ENCODE peak calls at places on chromosomes 1 and 21, in four cellular contexts. H is cardiac muscle cell, X is A549, Z is fibroblast of lung. A is an unnamed sample.
A peak's percentile ranks its signal among the peaks of the same experiment; 100 is the strongest.

GRCh38 chr1:47593001-47593568 is 155.2 kb downstream of the FOXD2 start:
- DNase-seq in H (peak; percentile 47), X (no peak), Z (no peak), A (no peak)

GRCh38 chr1:209434066-209434465 is 149.4 kb upstream of the CAMK1G start:
- DNase-seq in X (peak; percentile 25), H (no peak), Z (peak; percentile 27), A (no peak)

GRCh38 chr1:235632538-235633219 is 16.9 kb downstream of the GNG4 start:
- DNase-seq in X (no peak), H (no peak), Z (peak; percentile 80), A (peak; percentile 66)

GRCh38 chr21:38752051-38752505 is 53.7 kb upstream of the ETS2 start:
- DNase-seq in X (no peak), Z (no peak), H (no peak), A (no peak)

GRCh38 chr1:178727014-178727895 is 2.2 kb downstream of the RALGPS2 start:
- DNase-seq in X (peak; percentile 11), H (peak; percentile 22), Z (peak; percentile 15), A (peak; percentile 38)

GRCh38 chr1:201964266-201964665 is 9.0 kb downstream of the TIMM17A start:
- DNase-seq in X (no peak), H (no peak), Z (peak; percentile 69), A (no peak)

GRCh38 chr21:34229361-34229760 is 134.4 kb upstream of the KCNE2 start:
- DNase-seq in X (no peak), Z (no peak), H (no peak), A (no peak)

GRCh38 chr21:36385909-36386642 is 884 bp downstream of the CHAF1B start:
- DNase-seq in X (no peak), Z (no peak), H (no peak), A (no peak)

GRCh38 chr1:180966744-180967536 is 54.2 kb downstream of the KIAA1614 start:
- DNase-seq in X (no peak), Z (no peak), H (no peak), A (no peak)

GRCh38 chr1:50829010-50829958 is 130.8 kb downstream of the FAF1 start:
- DNase-seq in X (no peak), H (no peak), Z (peak; percentile 50), A (peak; percentile 16)

GRCh38 chr1:168520052-168520751 is 23.6 kb downstream of the XCL2 start:
- DNase-seq in X (no peak), Z (no peak), H (peak; percentile 35), A (no peak)

GRCh38 chr1:103250441-103250861 is 142.1 kb upstream of the COL11A1 start:
- DNase-seq in Z (peak; percentile 77), X (peak; percentile 59), H (no peak), A (peak; percentile 93)

GRCh38 chr1:222792744-222793143 is 22.1 kb upstream of the DISP1 start:
- DNase-seq in Z (peak; percentile 19), H (peak; percentile 43), X (peak; percentile 19), A (peak; percentile 29)

GRCh38 chr1:208748766-208749165 is 504.6 kb upstream of the PLXNA2 start:
- DNase-seq in H (no peak), X (no peak), Z (no peak), A (no peak)

GRCh38 chr1:197526736-197527371 is 248.4 kb downstream of the DENND1B start:
- DNase-seq in H (peak; percentile 68), Z (peak; percentile 8), X (peak; percentile 34), A (peak; percentile 39)

GRCh38 chr1:20732071-20732587 is 374 bp downstream of the SH2D5 start:
- DNase-seq in Z (peak; percentile 54), H (peak; percentile 84), X (peak; percentile 69), A (peak; percentile 56)

GRCh38 chr1:110383311-110383990 is 7.4 kb downstream of the SLC16A4 start:
- DNase-seq in Z (no peak), H (no peak), X (peak; percentile 9), A (no peak)

GRCh38 chr21:33071878-33072306 is 2.0 kb downstream of the OLIG1 start:
- DNase-seq in Z (peak; percentile 21), H (peak; percentile 23), X (no peak), A (peak; percentile 18)

GRCh38 chr1:110216844-110217444 is 6.8 kb downstream of the KCNC4 start:
- DNase-seq in Z (no peak), X (no peak), H (no peak), A (no peak)

GRCh38 chr21:35616090-35616489 is 444.2 kb downstream of the SETD4 start:
- DNase-seq in X (peak; percentile 10), Z (peak; percentile 52), H (no peak), A (peak; percentile 75)

GRCh38 chr1:204920967-204921366 is 50.3 kb downstream of the NFASC start:
- DNase-seq in X (no peak), H (no peak), Z (no peak), A (no peak)

GRCh38 chr1:88774151-88774556 is 90.1 kb downstream of the PKN2 start:
- DNase-seq in Z (peak; percentile 26), H (no peak), X (peak; percentile 62), A (no peak)

GRCh38 chr1:1419812-1420653 is 1.0 kb downstream of the ANKRD65 start:
- DNase-seq in Z (no peak), H (no peak), X (no peak), A (no peak)

GRCh38 chr1:207009182-207009850 is 23.2 kb downstream of the C1orf116 start:
- DNase-seq in Z (no peak), H (no peak), X (no peak), A (no peak)

GRCh38 chr1:192565946-192566345 is 9.6 kb upstream of the RGS1 start:
- DNase-seq in H (no peak), Z (no peak), X (no peak), A (no peak)

GRCh38 chr1:164771001-164771550 is 212.1 kb downstream of the PBX1 start:
- DNase-seq in Z (peak; percentile 67), X (no peak), H (peak; percentile 37), A (peak; percentile 57)

GRCh38 chr1:32801096-32801713 is 16.0 kb downstream of the YARS1 start:
- DNase-seq in X (no peak), H (no peak), Z (peak; percentile 93), A (peak; percentile 88)

GRCh38 chr1:92538413-92539061 is 51.8 kb upstream of the GFI1 start:
- DNase-seq in H (no peak), Z (peak; percentile 58), X (no peak), A (no peak)

GRCh38 chr1:106768501-106768900 is 288.0 kb upstream of the PRMT6 start:
- DNase-seq in H (no peak), X (no peak), Z (peak; percentile 52), A (peak; percentile 2)

DNA sequence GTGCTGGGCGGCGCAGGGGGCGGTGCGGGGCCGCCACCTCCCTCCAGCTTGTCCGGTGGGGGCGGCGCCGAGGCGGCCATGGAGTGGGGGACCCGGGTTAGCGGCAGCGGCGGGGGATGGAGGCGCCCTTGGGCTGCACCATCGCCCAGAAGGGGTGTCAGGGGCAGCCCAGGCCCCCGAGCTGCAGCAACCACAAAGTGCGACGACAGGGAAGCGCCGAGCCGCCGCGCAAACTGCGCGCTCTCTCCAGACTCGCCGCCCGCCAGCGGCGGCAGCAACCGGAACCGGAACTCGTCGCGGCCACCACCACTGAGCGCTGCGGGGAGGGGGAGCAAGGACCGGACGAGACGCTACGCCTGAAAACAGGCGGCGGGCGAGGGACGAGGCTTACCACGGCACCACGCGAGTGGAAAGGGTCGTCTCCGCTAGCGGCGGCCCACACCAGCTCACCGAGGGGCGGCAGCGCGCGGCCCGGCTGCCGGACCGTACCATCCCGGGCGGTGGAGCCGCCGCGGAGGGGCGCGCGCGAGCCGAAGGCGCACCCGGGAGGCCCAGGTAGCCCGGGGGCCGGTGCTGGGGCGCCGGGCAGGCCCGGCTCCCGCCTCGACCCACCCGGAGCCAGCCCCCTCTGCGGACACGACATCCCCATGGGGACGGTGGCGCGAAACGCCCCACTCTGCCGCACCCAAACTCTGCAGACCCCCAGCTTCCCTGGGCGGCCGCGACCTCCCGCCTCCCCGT is at the start of gene PYGO2:
- DNase-seq in Z (peak; percentile 80), X (peak; percentile 81), H (peak; percentile 89), A (peak; percentile 83)
- TF ChIP-seq CTCF in Z (peak; percentile 45), X (peak; percentile 90), H (peak; percentile 34), A (peak; percentile 34)

DNA sequence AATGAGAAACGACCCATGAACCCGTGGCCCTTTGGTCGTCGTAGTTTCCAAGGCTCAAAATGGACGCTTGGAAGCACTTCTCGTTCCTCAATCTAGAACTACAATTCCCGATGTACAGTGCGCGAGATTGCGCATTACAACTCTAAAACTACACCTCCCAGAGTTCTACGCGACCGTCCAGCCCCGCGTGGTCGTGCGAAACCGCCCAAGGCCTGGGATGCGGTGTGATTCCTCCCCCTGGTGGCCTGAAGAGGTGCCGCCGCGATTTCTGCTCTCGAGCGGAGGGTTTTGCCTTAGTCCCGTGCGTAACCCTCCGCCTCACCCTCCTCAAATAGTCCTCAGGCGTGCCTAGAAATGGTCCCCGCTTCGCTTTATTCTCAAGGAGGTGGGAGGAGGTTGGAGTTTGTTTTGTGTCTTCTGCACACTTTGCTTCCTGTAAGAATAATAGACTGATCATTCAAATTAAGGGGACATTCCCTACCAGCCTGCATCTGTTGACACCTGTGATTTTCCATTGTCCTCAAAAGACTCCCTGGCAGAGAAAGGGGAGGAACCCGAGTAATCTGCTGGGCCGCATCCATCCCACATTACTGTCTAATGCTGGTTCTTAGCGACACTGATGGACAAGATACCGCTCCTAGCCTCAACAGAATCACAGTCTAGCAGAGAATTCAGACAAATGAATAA is 355 bp upstream of the PAFAH2 start:
- DNase-seq in Z (peak; percentile 99), H (peak; percentile 99), X (peak; percentile 99), A (peak; percentile 100)
- H3K4me3 ChIP-seq in Z (peak overlapping the region; percentile 68), H (peak overlapping the region; percentile 50), X (peak overlapping the region; percentile 74), A (peak overlapping the region; percentile 69)

DNA sequence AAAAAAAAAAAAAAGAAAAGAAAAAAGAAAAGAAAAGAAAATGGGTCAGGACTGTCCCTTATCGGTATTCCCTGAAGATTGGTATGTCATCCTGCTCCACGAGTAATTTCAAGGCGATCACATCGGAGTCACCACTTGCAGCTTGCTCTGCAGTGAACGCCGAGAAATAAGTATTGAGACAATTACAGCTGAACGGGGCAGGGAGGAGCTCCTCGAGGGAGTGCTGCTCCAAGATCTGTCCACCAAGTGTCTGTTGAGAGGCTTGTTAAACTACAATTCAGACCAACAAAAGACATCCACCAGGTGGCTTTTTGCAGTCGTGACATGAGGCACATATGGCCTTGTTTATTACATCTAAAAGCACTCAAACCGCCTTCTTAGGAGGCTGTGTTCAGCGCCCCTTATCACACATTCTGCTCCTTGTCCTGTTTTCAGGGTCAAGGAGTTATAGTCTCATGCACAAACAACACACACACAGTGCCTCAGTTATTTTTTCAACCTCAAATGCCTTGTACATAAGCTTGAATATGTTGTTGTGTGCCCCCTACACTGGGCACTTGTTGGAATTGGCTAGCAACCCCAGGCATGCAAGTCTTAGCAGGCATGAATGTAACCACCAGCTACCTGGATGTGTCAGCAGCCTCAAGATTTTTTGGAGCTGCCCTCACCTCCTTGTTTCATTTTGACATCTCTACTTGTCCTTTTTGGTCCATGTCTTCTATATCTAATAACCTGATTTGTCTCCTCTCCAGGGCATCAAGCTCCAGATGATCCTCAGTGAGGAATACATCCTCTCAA is 13.0 kb upstream of the CD48 start:
- DNase-seq in X (peak; percentile 35), H (no peak), Z (no peak), A (no peak)
- TF ChIP-seq CTCF in X (no peak), H (no peak), Z (no peak), A (no peak)

DNA sequence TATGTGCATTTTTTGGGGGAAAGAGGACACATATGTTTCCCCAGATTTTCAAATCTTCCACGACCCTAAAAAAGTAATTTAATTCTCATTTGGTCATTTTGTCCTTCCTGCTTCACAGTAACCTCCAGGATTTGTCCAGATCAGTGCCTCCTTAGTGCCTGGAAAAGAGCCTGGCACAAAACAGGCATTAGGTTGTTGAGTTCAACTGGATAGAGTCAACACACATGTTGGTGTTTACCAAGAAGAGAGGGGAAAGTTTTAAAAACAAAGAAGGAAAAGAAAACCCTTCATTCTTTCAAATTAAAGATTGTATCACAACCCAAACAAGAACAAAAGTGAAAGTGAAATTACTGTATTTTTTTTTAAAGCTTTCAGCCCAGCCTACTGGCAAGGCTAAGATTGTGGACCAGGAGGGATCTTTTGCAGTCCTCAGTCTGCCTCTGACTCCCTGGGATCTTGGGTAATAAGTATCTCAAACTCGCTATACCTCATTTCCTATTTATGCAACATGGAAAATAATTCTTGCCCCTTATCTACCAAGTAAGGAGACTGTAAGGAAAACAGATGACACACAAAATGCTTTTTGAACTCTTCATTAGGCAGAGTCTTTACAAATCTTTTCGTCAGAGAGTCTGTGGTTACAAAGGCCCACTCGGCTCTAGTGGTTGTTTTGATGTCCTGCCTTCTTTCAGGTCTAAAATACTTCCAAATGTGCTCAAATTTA is 57.8 kb downstream of the ZNF281 start:
- DNase-seq in H (no peak), X (peak; percentile 28), Z (peak; percentile 99), A (peak; percentile 94)
- H3K4me3 ChIP-seq in H (no peak overlapping the region), X (no peak overlapping the region), Z (peak overlapping the region; percentile 45), A (no peak overlapping the region)

A was measured in astrocyte of the spinal cord.